ENCODE peak calls at places on chromosomes 1 and 21, in ten cellular contexts. N is PC-9; Q is H7; W is ovary; R is NCI-H1092 treated with DMSO at 0.1 percent for 48 hours; J is OCI-LY7; V is fibroblast of lung; E is activated CD4-positive, alpha-beta T cell treated with anti-CD3 and anti-CD28 coated beads, Interleukin-2, amount 10 ng/mL, durations not matched to agents 24 days and 14 days; A is stimulated activated naive CD4-positive, alpha-beta T cell; D is effector memory CD8-positive, alpha-beta T cell. C is an unnamed sample.

GRCh38 chr1:161502641-161503393 is 2.4 kb upstream of the FCGR2A start:
- DNase-seq in V (no peak), R (no peak), Q (no peak), A (no peak), W (no peak), N (no peak), D (no peak), J (no peak), E (no peak), C (peak; percentile 23)

GRCh38 chr1:194658090-194658439 is 1471.7 kb upstream of the B3GALT2 start:
- DNase-seq in A (no peak), D (no peak), Q (no peak), E (no peak), J (no peak), N (peak; percentile 11), R (no peak), V (peak; percentile 51), W (no peak), C (peak; percentile 18)

GRCh38 chr1:97832490-97832889 is 88.3 kb downstream of the DPYD start:
- DNase-seq in Q (no peak), D (no peak), N (no peak), R (peak; percentile 53), V (peak; percentile 36), J (no peak), W (no peak), A (no peak), E (no peak), C (peak; percentile 69)

GRCh38 chr1:177164380-177165068 is at the start of gene ASTN1:
- DNase-seq in D (no peak), V (no peak), W (peak; percentile 37), A (no peak), J (no peak), E (no peak), N (no peak), R (peak; percentile 73), Q (peak; percentile 86), C (no peak)

GRCh38 chr21:41712201-41712600 is 54.7 kb downstream of the RIPK4 start:
- DNase-seq in J (no peak), D (no peak), Q (peak; percentile 92), A (no peak), W (no peak), R (no peak), N (no peak), E (no peak), V (no peak), C (no peak)

GRCh38 chr1:210777914-210778313 is 356.0 kb downstream of the KCNH1 start:
- DNase-seq in A (no peak), Q (no peak), N (no peak), E (no peak), V (no peak), W (no peak), J (no peak), R (no peak), D (no peak), C (no peak)

GRCh38 chr1:116351914-116352313 is 21.1 kb upstream of the ATP1A1 start:
- DNase-seq in J (no peak), R (no peak), A (no peak), Q (no peak), D (no peak), W (no peak), N (no peak), E (no peak), V (no peak), C (no peak)

GRCh38 chr1:38941093-38941492 is 537 bp downstream of the RHBDL2 start:
- DNase-seq in Q (no peak), R (no peak), D (no peak), A (no peak), E (no peak), N (peak; percentile 39), W (no peak), J (no peak), V (no peak), C (no peak)

GRCh38 chr1:160032165-160032827 is 506 bp upstream of the PIGM start:
- DNase-seq in A (no peak), Q (peak; percentile 37), J (peak; percentile 11), N (peak; percentile 7), E (peak; percentile 63), R (no peak), D (no peak), V (no peak), W (no peak), C (no peak)

GRCh38 chr1:182142621-182143020 is 81.1 kb upstream of the ZNF648 start:
- DNase-seq in R (no peak), A (no peak), N (no peak), E (no peak), J (no peak), D (no peak), W (no peak), V (no peak), Q (no peak), C (no peak)

GRCh38 chr21:39263372-39263771 is 50.1 kb downstream of the BRWD1 start:
- DNase-seq in Q (no peak), N (no peak), R (no peak), E (no peak), A (no peak), J (no peak), D (no peak), V (peak; percentile 81), W (no peak), C (peak; percentile 33)

GRCh38 chr1:241518447-241519307 is 878 bp downstream of the FH start:
- DNase-seq in R (peak; percentile 36), E (no peak), Q (no peak), A (peak; percentile 45), J (peak; percentile 51), V (peak; percentile 27), N (peak; percentile 28), W (no peak), D (peak; percentile 15), C (peak; percentile 44)

GRCh38 chr1:206067486-206068302 is 14.7 kb downstream of the RHEX start:
- DNase-seq in E (no peak), W (no peak), D (no peak), N (no peak), Q (no peak), A (no peak), V (no peak), J (no peak), R (no peak), C (peak; percentile 14)

GRCh38 chr1:193114485-193115095 is 7.2 kb upstream of the CDC73 start:
- DNase-seq in R (no peak), J (no peak), N (no peak), E (no peak), W (no peak), D (no peak), Q (no peak), A (no peak), V (peak; percentile 24), C (no peak)

GRCh38 chr1:7281821-7282220 is 489.3 kb upstream of the VAMP3 start:
- DNase-seq in N (no peak), Q (no peak), E (peak; percentile 13), J (no peak), V (peak; percentile 96), R (no peak), W (peak; percentile 43), A (no peak), D (no peak), C (peak; percentile 87)

GRCh38 chr1:117821782-117822447 is 107.5 kb downstream of the GDAP2 start:
- DNase-seq in R (no peak), N (peak; percentile 62), Q (no peak), D (no peak), V (peak; percentile 94), J (peak; percentile 67), W (no peak), E (no peak), A (no peak), C (peak; percentile 97)

GRCh38 chr1:203996126-203996525 is 76.8 kb upstream of the SOX13 start:
- DNase-seq in N (no peak), E (no peak), V (peak; percentile 28), A (no peak), W (no peak), R (no peak), J (no peak), Q (peak; percentile 24), D (no peak), C (peak; percentile 37)

GRCh38 chr1:115641762-115642167 is at the start of gene VANGL1:
- DNase-seq in V (peak; percentile 49), D (peak; percentile 34), A (no peak), N (peak; percentile 68), E (peak; percentile 91), R (peak; percentile 51), W (peak; percentile 73), J (no peak), Q (peak; percentile 88), C (peak; percentile 61)

GRCh38 chr1:228920791-228921190 is 185.5 kb downstream of the RHOU start:
- DNase-seq in A (no peak), D (no peak), R (no peak), Q (no peak), N (no peak), E (no peak), W (no peak), V (peak; percentile 63), J (no peak), C (peak; percentile 63)

GRCh38 chr21:41396452-41397107 is 29.5 kb upstream of the MX1 start:
- DNase-seq in E (no peak), W (no peak), V (no peak), R (no peak), A (no peak), N (peak; percentile 63), D (no peak), Q (no peak), J (no peak), C (no peak)

GRCh38 chr1:48916121-48917069 is 139.7 kb upstream of the BEND5 start:
- DNase-seq in W (no peak), E (no peak), A (no peak), J (peak; percentile 20), N (no peak), V (peak; percentile 71), D (no peak), Q (peak; percentile 40), R (peak; percentile 29), C (peak; percentile 73)

C was measured in choroid plexus epithelial cell.